ENCODE peak calls at places on chromosomes 1 and 21, in seven cellular contexts. J, X, W, D, E, L and O are unnamed samples.

GRCh38 chr1:151968058-151968457 is 25.6 kb downstream of the S100A10 start:
- DNase-seq in J (no peak), X (peak), W (no peak), D (no peak), E (no peak), L (no peak), O (peak)

GRCh38 chr1:56958526-56958925 is 7.3 kb downstream of the C8B start:
- DNase-seq in J (peak), X (no peak), W (no peak), D (no peak), E (no peak), L (no peak), O (no peak)

GRCh38 chr1:78292361-78292760 is 198.4 kb upstream of the PTGFR start:
- DNase-seq in J (no peak), X (no peak), W (no peak), D (no peak), E (peak), L (no peak), O (no peak)

GRCh38 chr1:207852576-207853371 is 58.2 kb downstream of the CD34 start:
- DNase-seq in J (no peak), X (no peak), W (no peak), D (no peak), E (no peak), L (peak), O (no peak)

GRCh38 chr1:121558514-121558913 is 373.7 kb downstream of the SRGAP2C start:
- DNase-seq in J (no peak), X (peak), W (no peak), D (no peak), E (peak), L (no peak), O (no peak)

GRCh38 chr1:201702936-201703335 is 126.0 kb upstream of the IPO9 start:
- DNase-seq in J (peak), X (peak), W (no peak), D (no peak), E (no peak), L (no peak), O (no peak)

GRCh38 chr1:232978091-232978634 is 27.8 kb downstream of the NTPCR start:
- DNase-seq in J (peak), X (peak), W (no peak), D (no peak), E (no peak), L (no peak), O (peak)

GRCh38 chr1:176217461-176218099 is 10.5 kb upstream of the COP1 start:
- DNase-seq in J (no peak), X (peak), W (no peak), D (no peak), E (no peak), L (no peak), O (no peak)

GRCh38 chr1:118151312-118151937 is 33.6 kb downstream of the SPAG17 start:
- DNase-seq in J (peak), X (peak), W (peak), D (peak), E (peak), L (peak), O (no peak)

GRCh38 chr1:7121622-7121988 is 336.4 kb downstream of the CAMTA1 start:
- DNase-seq in J (no peak), X (peak), W (no peak), D (no peak), E (no peak), L (no peak), O (no peak)

GRCh38 chr1:24266398-24266941 is 52.7 kb upstream of the GRHL3 start:
- DNase-seq in J (no peak), X (no peak), W (no peak), D (no peak), E (no peak), L (no peak), O (no peak)

GRCh38 chr1:239107676-239108075 is 278.7 kb upstream of the CHRM3 start:
- DNase-seq in J (no peak), X (no peak), W (no peak), D (no peak), E (no peak), L (no peak), O (no peak)

GRCh38 chr1:162982364-162982763 is 86.8 kb upstream of the RGS4 start:
- DNase-seq in J (no peak), X (no peak), W (no peak), D (no peak), E (no peak), L (no peak), O (no peak)

GRCh38 chr1:234262754-234263105 is 110.5 kb upstream of the COA6 start:
- DNase-seq in J (no peak), X (peak), W (no peak), D (no peak), E (no peak), L (no peak), O (no peak)

GRCh38 chr1:107680579-107680985 is 284.4 kb downstream of the VAV3 start:
- DNase-seq in J (no peak), X (no peak), W (no peak), D (no peak), E (no peak), L (no peak), O (no peak)

GRCh38 chr1:155167166-155168104 is 5.7 kb downstream of the KRTCAP2 start:
- DNase-seq in J (peak), X (peak), W (peak), D (peak), E (peak), L (peak), O (peak)

GRCh38 chr1:187624812-187625542 is 796.2 kb downstream of the PLA2G4A start:
- DNase-seq in J (no peak), X (no peak), W (no peak), D (no peak), E (no peak), L (no peak), O (no peak)

GRCh38 chr1:114828251-114828650 is 26.4 kb upstream of the SYCP1 start:
- DNase-seq in J (no peak), X (no peak), W (no peak), D (no peak), E (no peak), L (no peak), O (no peak)

GRCh38 chr1:245026252-245026651 is 128.5 kb upstream of the KIF26B start:
- DNase-seq in J (no peak), X (no peak), W (no peak), D (no peak), E (no peak), L (no peak), O (no peak)

GRCh38 chr1:1068374-1069060 is 5.6 kb downstream of the RNF223 start:
- DNase-seq in J (no peak), X (peak), W (no peak), D (no peak), E (no peak), L (no peak), O (no peak)

GRCh38 chr21:25607812-25608737 is 794 bp upstream of the MRPL39 start:
- DNase-seq in J (peak), X (peak), W (peak), D (peak), E (peak), L (peak), O (peak)

GRCh38 chr1:22704440-22705067 is 6.1 kb upstream of the EPHB2 start:
- DNase-seq in J (peak), X (peak), W (peak), D (peak), E (peak), L (peak), O (peak)

GRCh38 chr21:31222142-31222541 is 121.9 kb downstream of the TIAM1 start:
- DNase-seq in J (no peak), X (no peak), W (no peak), D (no peak), E (no peak), L (no peak), O (no peak)

GRCh38 chr1:209884665-209885117 is 53.3 kb upstream of the SYT14 start:
- DNase-seq in J (no peak), X (peak), W (peak), D (no peak), E (peak), L (no peak), O (peak)

GRCh38 chr1:29827237-29827750 is 591.0 kb downstream of the PTPRU start:
- DNase-seq in J (no peak), X (no peak), W (no peak), D (no peak), E (no peak), L (no peak), O (no peak)

GRCh38 chr1:50279622-50280320 is 143.5 kb downstream of the DMRTA2 start:
- DNase-seq in J (no peak), X (no peak), W (no peak), D (no peak), E (no peak), L (peak), O (no peak)

DNA sequence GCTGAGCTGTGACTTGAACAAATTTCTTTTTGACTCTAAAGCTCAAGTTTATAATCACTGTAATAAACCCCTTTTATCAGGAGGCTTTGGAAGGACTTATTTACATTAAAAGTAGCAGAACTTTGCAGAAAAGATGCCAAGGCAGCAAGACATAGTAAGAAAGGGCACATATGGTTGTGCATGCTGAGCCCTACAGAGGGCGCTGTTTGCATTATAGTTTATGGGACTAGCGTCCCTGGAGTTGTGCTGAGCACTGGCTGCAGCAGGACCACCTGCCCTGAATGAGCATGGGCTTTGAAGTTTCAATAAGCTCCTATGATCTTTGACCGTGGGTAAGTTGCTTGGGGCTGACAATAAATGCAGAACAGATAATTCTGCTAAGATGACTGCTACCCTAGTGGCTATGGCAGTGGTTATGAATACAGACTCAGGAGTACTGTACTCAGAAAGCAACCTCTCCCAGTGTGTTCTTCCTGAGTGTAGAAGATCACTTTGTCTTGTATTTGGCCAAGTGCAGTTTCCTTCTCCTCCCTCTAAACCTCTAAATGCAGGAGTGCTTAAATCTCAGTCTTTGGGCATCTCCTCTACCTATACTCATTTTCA is 45.4 kb upstream of the USP1 start:
- DNase-seq in J (peak), X (peak), W (no peak), D (peak), E (no peak), L (peak), O (peak)
- TF ChIP-seq CTCF in J (peak), X (peak), W (no peak), D (peak), E (no peak), L (peak), O (peak)

GRCh38 chr1:119827010-119827409 is 15.8 kb upstream of the REG4 start:
- DNase-seq in J (peak), X (no peak), W (no peak), D (no peak), E (no peak), L (no peak), O (no peak)
- TF ChIP-seq CTCF in J (peak), X (peak), W (no peak), D (peak), E (no peak), L (peak), O (no peak)

GRCh38 chr1:82179162-82179561 is 378.4 kb downstream of the ADGRL2 start:
- DNase-seq in J (no peak), X (no peak), W (no peak), D (no peak), E (no peak), L (no peak), O (no peak)

DNA sequence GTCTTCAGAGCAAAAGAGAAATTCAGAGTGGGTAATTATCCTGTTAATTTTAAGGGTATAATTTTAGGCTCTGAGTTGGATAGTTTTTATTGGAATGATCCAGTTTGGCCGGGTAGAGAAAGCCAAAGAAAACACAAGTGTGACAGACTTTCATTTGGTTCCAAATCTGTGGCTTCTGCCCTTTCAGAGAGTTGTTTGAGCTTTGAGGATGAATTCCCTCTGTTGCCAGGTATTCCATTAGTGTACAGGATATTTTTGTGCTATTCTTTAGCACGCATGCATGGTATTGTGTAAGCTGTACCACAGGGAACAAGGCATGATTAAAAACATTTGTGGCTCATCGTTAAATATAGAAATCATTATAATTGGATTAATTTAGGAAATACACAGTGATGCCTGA is 384.4 kb downstream of the ADGRL2 start:
- DNase-seq in J (no peak), X (no peak), W (no peak), D (no peak), E (no peak), L (no peak), O (no peak)
- TF ChIP-seq CTCF in J (no peak), X (no peak), W (no peak), D (no peak), E (no peak), L (no peak), O (no peak)

DNA sequence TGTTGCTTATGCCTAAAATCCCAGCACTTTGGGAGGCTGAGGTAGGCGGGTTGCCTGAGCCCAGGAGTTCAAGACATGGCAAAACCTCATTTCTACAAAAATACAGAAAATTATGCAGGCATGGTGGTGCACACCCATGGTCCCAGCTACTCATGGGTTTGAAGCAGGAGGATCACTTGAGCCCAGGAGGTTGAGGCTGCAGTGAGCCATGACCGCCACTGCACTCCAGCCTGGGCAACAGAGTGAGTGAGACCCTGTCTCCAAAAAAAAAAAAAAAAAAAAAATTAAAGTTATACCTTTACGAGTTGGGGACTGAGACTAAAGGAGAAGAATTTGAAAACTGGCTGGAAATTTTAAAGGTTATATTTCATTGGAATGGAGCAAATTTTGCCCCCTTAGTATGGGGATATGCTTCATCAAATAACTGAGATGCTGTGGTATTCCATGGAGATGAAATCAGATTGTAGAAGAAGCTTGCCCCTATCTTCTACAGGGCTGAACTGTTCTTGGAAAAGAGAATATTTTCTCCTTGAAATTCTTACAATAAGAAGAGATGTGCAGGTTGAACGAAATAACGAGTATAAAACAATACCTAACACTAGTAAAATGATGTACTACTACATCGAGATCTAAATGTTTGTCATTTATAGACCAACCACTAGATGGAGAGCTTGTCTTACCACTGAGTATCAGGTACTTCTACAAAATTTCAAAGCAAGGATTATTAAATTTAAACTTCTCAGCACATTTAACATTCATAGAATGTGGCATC is 34.9 kb upstream of the SCYL3 start:
- DNase-seq in J (peak), X (no peak), W (no peak), D (no peak), E (no peak), L (no peak), O (no peak)
- TF ChIP-seq CTCF in J (peak), X (peak), W (peak), D (peak), E (no peak), L (peak), O (peak)

GRCh38 chr1:203217139-203217621 is 12.3 kb downstream of the CHIT1 start:
- DNase-seq in J (no peak), X (peak), W (no peak), D (no peak), E (no peak), L (peak), O (no peak)
- TF ChIP-seq CTCF in J (no peak), X (peak), W (no peak), D (no peak), E (no peak), L (no peak), O (no peak)

DNA sequence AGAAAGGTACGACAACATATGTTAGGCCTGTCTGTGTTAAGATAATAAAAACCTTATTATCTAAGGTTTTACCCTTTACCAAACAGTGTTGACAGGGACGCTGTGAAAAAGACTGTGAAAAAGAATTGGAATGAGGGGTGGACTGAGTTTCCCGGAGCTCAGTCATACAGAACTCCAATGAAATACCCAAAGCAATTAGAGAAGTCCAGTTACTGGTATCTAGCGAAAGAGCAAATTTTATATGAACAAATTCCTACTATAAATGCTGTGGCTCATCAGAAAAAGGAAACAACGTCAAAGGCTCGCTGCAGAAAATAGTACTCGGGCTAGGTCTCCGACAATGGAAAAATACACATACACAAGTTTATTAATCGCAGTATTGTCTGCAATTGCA is 708 bp upstream of the RBBP5 start:
- DNase-seq in J (no peak), X (no peak), W (no peak), D (no peak), E (no peak), L (no peak), O (no peak)
- TF ChIP-seq CTCF in J (no peak), X (no peak), W (no peak), D (peak), E (no peak), L (no peak), O (no peak)

DNA sequence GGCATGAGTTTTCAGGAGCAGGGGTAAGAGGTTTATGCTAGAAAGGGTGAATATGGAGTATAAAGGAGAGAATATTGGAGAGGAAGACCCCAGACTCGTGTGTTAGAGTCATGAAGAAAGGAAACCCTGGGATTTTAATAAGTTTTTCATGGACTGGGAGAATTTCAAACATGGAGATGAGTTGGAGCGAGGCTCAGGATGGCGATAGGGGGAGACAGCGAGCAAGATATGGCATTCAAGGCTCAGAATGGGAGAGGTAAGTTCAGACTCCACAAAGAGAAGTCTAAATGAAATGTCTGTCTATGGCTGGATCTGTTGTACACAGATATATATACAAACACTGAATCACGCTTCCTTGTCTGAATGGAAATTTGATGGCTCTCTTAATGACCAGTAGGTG is 92.5 kb downstream of the LRRC40 start:
- DNase-seq in J (no peak), X (no peak), W (no peak), D (no peak), E (no peak), L (no peak), O (no peak)
- TF ChIP-seq CTCF in J (peak), X (no peak), W (no peak), D (no peak), E (no peak), L (no peak), O (peak)

DNA sequence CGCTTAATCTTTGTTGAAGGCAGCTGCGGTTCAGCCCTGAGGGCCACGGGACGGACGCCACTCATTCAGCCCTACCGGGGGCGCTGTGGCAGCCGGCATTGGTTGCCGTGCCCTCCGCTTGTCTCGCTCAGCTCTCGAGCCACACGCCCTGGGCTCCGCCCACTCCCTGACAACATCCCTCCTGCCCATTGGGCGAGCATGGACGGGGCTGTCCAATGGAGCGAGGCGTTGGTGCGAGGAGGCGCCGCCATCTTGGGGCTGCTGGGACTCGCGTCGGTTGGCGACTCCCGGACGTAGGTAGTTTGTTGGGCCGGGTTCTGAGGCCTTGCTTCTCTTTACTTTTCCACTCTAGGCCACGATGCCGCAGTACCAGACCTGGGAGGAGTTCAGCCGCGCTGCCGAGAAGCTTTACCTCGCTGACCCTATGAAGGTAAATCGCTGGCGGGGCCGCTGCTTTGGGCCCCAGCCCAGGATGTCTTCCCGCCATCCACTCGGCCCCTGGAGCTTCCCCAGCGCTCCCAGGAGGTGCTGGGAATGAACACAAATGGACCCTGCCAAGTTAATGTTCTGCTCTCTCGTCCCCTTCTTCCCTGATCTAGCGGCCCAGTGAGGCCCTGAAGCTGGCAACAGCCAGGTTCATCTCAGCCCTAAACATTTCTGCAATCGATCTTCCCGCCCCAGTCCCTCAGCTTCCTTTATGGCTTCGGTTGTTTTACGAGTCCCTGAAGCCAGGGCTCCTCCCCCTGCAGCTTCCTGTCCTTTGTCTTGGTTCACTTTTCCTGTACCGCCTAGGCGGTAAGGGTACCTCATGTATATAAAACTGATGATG is at the start of gene SRP9:
- DNase-seq in J (peak), X (peak), W (peak), D (peak), E (peak), L (peak), O (peak)
- TF ChIP-seq CTCF in J (peak), X (peak), W (peak), D (peak), E (no peak), L (peak), O (peak)

GRCh38 chr1:16249838-16250241 is 12.9 kb upstream of the CPLANE2 start:
- DNase-seq in J (no peak), X (peak), W (peak), D (no peak), E (peak), L (no peak), O (no peak)
- TF ChIP-seq CTCF in J (no peak), X (no peak), W (no peak), D (no peak), E (no peak), L (no peak), O (no peak)